ENCODE peak calls at places on chromosomes 4 and X, in four cellular contexts. N, X, V and A are unnamed samples.

GRCh38 chr4:176383273-176384077 is 63.7 kb downstream of the SPCS3 start:
- DNase-seq in N (no peak), X (no peak), V (no peak), A (peak; percentile 81)

GRCh38 chrX:55167124-55167523 is 53.0 kb upstream of the PAGE5 start:
- DNase-seq in N (no peak), X (no peak), V (no peak), A (no peak)

GRCh38 chr4:158255727-158256324 is 45.5 kb downstream of the TMEM144 start:
- DNase-seq in N (peak; percentile 63), X (peak; percentile 41), V (peak; percentile 61), A (peak; percentile 70)

GRCh38 chrX:153738056-153738605 is 13.5 kb downstream of the ABCD1 start:
- DNase-seq in N (no peak), X (no peak), V (no peak), A (no peak)

GRCh38 chrX:108270739-108271396 is 167.4 kb downstream of the COL4A6 start:
- DNase-seq in N (no peak), X (no peak), V (no peak), A (peak; percentile 12)

GRCh38 chr4:120977435-120977997 is 55.0 kb upstream of the PRDM5 start:
- DNase-seq in N (no peak), X (peak; percentile 53), V (peak; percentile 10), A (peak; percentile 70)

GRCh38 chrX:118553042-118553714 is 57.6 kb downstream of the DOCK11 start:
- DNase-seq in N (no peak), X (no peak), V (no peak), A (no peak)

GRCh38 chr4:3355266-3355748 is 62.5 kb downstream of the RGS12 start:
- DNase-seq in N (no peak), X (no peak), V (no peak), A (no peak)

GRCh38 chr4:105725623-105726022 is 17.0 kb downstream of the GSTCD start:
- DNase-seq in N (no peak), X (no peak), V (no peak), A (no peak)

GRCh38 chr4:14301993-14302392 is 674.5 kb upstream of the BOD1L1 start:
- DNase-seq in N (no peak), X (no peak), V (no peak), A (no peak)

GRCh38 chr4:43244688-43245382 is 352.3 kb downstream of the GRXCR1 start:
- DNase-seq in N (no peak), X (no peak), V (no peak), A (no peak)

GRCh38 chr4:64718091-64718490 is 308.8 kb upstream of the TECRL start:
- DNase-seq in N (no peak), X (no peak), V (no peak), A (no peak)

GRCh38 chr4:110510955-110511544 is 35.1 kb downstream of the ENPEP start:
- DNase-seq in N (peak; percentile 59), X (peak; percentile 49), V (peak; percentile 39), A (peak; percentile 67)

GRCh38 chrX:427812-428725 is 41.4 kb upstream of the PPP2R3B start:
- DNase-seq in N (peak; percentile 24), X (peak; percentile 74), V (peak; percentile 19), A (no peak)
- TF ChIP-seq MAZ in N (no peak), X (no peak), V (no peak), A (no peak)

GRCh38 chr4:113157086-113157857 is 107.8 kb downstream of the ANK2 start:
- DNase-seq in N (no peak), X (no peak), V (no peak), A (no peak)
- TF ChIP-seq MAZ in N (no peak), X (no peak), V (no peak), A (no peak)

GRCh38 chr4:5982156-5982973 is 35.9 kb downstream of the C4orf50 start:
- DNase-seq in N (no peak), X (no peak), V (no peak), A (no peak)

GRCh38 chr4:5976921-5977320 is 41.3 kb downstream of the C4orf50 start:
- DNase-seq in N (no peak), X (no peak), V (no peak), A (no peak)

GRCh38 chr4:5976431-5976830 is 41.8 kb downstream of the C4orf50 start:
- DNase-seq in N (no peak), X (peak; percentile 17), V (no peak), A (no peak)

GRCh38 chr4:5979981-5980380 is 38.2 kb downstream of the C4orf50 start:
- DNase-seq in N (peak; percentile 12), X (peak; percentile 33), V (no peak), A (no peak)

DNA sequence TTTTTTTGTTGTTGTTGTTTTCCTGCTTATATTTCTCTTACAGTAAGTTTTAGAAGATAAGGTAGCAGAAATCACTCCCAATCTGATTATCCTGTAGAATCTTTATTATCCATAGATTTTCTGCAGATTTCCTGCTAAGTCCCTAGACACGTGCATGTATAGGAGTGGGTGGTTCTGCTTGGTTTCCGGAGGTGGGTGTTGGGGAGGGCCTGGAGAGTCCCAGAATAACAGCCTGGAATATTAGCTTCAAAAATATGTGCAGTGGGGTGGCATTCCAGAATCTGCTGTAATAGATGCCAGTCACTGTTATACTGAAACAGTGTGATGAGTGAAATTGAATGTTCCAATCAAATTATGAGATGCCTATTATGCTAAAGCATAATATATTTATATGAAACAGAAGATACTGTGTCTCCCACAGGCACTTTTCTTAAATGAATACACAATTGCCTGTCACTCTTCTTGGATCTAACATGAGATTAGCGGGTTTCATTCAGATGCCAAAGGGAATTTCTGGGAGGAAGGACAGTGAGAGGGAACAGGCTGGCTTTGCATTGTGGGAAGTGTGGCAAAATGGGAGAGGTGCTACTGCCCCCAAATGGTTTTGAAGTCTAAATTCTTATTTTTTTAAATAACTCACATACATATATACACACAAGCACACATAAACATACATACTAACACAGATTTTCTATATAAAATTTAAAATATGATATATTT is 37.6 kb downstream of the C4orf50 start:
- DNase-seq in N (no peak), X (peak; percentile 14), V (no peak), A (no peak)
- TF ChIP-seq MAZ in N (no peak), X (no peak), V (no peak), A (no peak)

GRCh38 chr4:8817081-8817812 is 54.4 kb downstream of the HMX1 start:
- DNase-seq in N (no peak), X (no peak), V (no peak), A (no peak)
- TF ChIP-seq MAZ in N (no peak), X (no peak), V (no peak), A (no peak)

GRCh38 chrX:13647709-13648212 is 5.2 kb upstream of the TCEANC start:
- DNase-seq in N (peak; percentile 99), X (peak; percentile 16), V (peak; percentile 78), A (peak; percentile 89)
- TF ChIP-seq MAZ in N (peak; percentile 20), X (no peak), V (no peak), A (no peak)

DNA sequence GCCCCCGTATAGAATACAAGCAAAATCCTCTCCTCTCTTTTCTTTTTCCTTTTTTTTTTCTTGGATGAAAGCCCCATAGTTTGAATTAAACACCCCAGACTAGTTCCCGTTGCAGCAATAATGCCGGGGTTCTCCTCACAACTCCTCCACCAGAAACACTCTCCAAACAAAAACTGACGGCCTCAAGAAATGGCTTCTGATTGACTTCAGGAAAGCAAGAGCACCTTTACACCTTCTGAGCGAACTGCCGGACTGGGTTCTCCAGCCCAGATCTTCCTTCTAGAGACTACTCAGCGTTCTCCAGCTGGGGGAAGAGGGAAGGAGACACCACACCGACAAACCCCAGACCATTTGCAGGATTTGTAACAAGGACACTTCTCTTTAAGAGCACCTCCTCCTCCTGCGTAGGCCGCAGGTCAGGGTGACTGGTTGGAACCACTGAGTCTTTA is 4.0 kb downstream of the HAND2 start:
- DNase-seq in N (peak; percentile 34), X (no peak), V (no peak), A (no peak)
- TF ChIP-seq MAZ in N (no peak), X (no peak), V (no peak), A (no peak)

GRCh38 chrX:64394874-64395567 is at the start of gene MTMR8:
- DNase-seq in N (peak; percentile 80), X (peak; percentile 73), V (no peak), A (no peak)
- TF ChIP-seq MAZ in N (no peak), X (no peak), V (no peak), A (no peak)

GRCh38 chr4:185036842-185037241 is 18.6 kb downstream of the HELT start:
- DNase-seq in N (no peak), X (no peak), V (no peak), A (no peak)

GRCh38 chr4:185036019-185036418 is 17.7 kb downstream of the HELT start:
- DNase-seq in N (no peak), X (no peak), V (no peak), A (no peak)

GRCh38 chr4:185035284-185035683 is 17.0 kb downstream of the HELT start:
- DNase-seq in N (no peak), X (no peak), V (no peak), A (no peak)

GRCh38 chr4:185040523-185040922 is 22.2 kb downstream of the HELT start:
- DNase-seq in N (no peak), X (no peak), V (no peak), A (no peak)

GRCh38 chr4:185039508-185040273 is 21.4 kb downstream of the HELT start:
- DNase-seq in N (peak; percentile 70), X (peak; percentile 53), V (peak; percentile 30), A (peak; percentile 68)
- TF ChIP-seq MAZ in N (no peak), X (no peak), V (no peak), A (no peak)